ENCODE peak calls at places on chromosomes 11 and 22, in six cellular contexts. One of them, this sample, is unnamed.

GRCh38 chr11:83151274-83151977 is 5.5 kb upstream of the PCF11 start:
- DNase-seq in astrocyte of the spinal cord: no peak
- DNase-seq in heart left ventricle: no peak
- DNase-seq in H4: no peak
- DNase-seq in endodermal cell: no peak
- DNase-seq in HCEC 1CT: peak; percentile 34
- DNase-seq in this sample: no peak

GRCh38 chr11:128341767-128342318 is 245.5 kb downstream of the ETS1 start:
- DNase-seq in astrocyte of the spinal cord: no peak
- DNase-seq in heart left ventricle: no peak
- DNase-seq in H4: no peak
- DNase-seq in endodermal cell: peak; percentile 42
- DNase-seq in HCEC 1CT: no peak
- DNase-seq in this sample: no peak

GRCh38 chr11:14623036-14623435 is 20.6 kb upstream of the PDE3B start:
- DNase-seq in astrocyte of the spinal cord: no peak
- DNase-seq in heart left ventricle: no peak
- DNase-seq in H4: no peak
- DNase-seq in endodermal cell: peak; percentile 56
- DNase-seq in HCEC 1CT: no peak
- DNase-seq in this sample: no peak

GRCh38 chr11:117528061-117528780 is 200.6 kb downstream of the CEP164 start:
- DNase-seq in astrocyte of the spinal cord: peak; percentile 7
- DNase-seq in heart left ventricle: no peak
- DNase-seq in H4: peak; percentile 38
- DNase-seq in endodermal cell: no peak
- DNase-seq in HCEC 1CT: no peak
- DNase-seq in this sample: no peak

GRCh38 chr11:64553554-64554201 is 37.3 kb upstream of the SLC22A12 start:
- DNase-seq in astrocyte of the spinal cord: peak; percentile 42
- DNase-seq in heart left ventricle: peak; percentile 47
- DNase-seq in H4: peak; percentile 26
- DNase-seq in endodermal cell: peak; percentile 90
- DNase-seq in HCEC 1CT: peak; percentile 4
- DNase-seq in this sample: peak; percentile 59

GRCh38 chr11:71373791-71374454 is 74.3 kb downstream of the DHCR7 start:
- DNase-seq in astrocyte of the spinal cord: no peak
- DNase-seq in heart left ventricle: no peak
- DNase-seq in H4: no peak
- DNase-seq in endodermal cell: no peak
- DNase-seq in HCEC 1CT: no peak
- DNase-seq in this sample: no peak

GRCh38 chr22:35477911-35478582 is 62.6 kb upstream of the RASD2 start:
- DNase-seq in astrocyte of the spinal cord: peak; percentile 64
- DNase-seq in heart left ventricle: peak; percentile 70
- DNase-seq in H4: peak; percentile 70
- DNase-seq in endodermal cell: no peak
- DNase-seq in HCEC 1CT: peak; percentile 81
- DNase-seq in this sample: no peak

GRCh38 chr11:57085604-57086003 is 96.1 kb upstream of the LRRC55 start:
- DNase-seq in astrocyte of the spinal cord: no peak
- DNase-seq in heart left ventricle: no peak
- DNase-seq in H4: no peak
- DNase-seq in endodermal cell: no peak
- DNase-seq in HCEC 1CT: peak; percentile 13
- DNase-seq in this sample: no peak

GRCh38 chr22:24954114-24954463 is 1.6 kb downstream of the KIAA1671 start:
- DNase-seq in astrocyte of the spinal cord: no peak
- DNase-seq in heart left ventricle: no peak
- DNase-seq in H4: no peak
- DNase-seq in endodermal cell: peak; percentile 55
- DNase-seq in HCEC 1CT: no peak
- DNase-seq in this sample: no peak

GRCh38 chr11:2780850-2781412 is 81.1 kb upstream of the KCNQ1OT1 start:
- DNase-seq in astrocyte of the spinal cord: no peak
- DNase-seq in heart left ventricle: no peak
- DNase-seq in H4: no peak
- DNase-seq in endodermal cell: peak; percentile 31
- DNase-seq in HCEC 1CT: no peak
- DNase-seq in this sample: no peak

GRCh38 chr11:59141673-59142460 is 789 bp upstream of the FAM111A start:
- DNase-seq in astrocyte of the spinal cord: peak; percentile 43
- DNase-seq in heart left ventricle: no peak
- DNase-seq in H4: no peak
- DNase-seq in endodermal cell: no peak
- DNase-seq in HCEC 1CT: peak; percentile 77
- DNase-seq in this sample: no peak

GRCh38 chr11:111310088-111310487 is 11.7 kb downstream of the POU2AF3 start:
- DNase-seq in astrocyte of the spinal cord: no peak
- DNase-seq in heart left ventricle: no peak
- DNase-seq in H4: no peak
- DNase-seq in endodermal cell: no peak
- DNase-seq in HCEC 1CT: no peak
- DNase-seq in this sample: no peak

This sample was measured in right lobe of liver.